ENCODE peak calls at places on chromosomes 2 and 18, in seven cellular contexts. K is esophagus squamous epithelium, E is cardiac muscle cell, F is ovary, L is uterus, Z is HCT116, B is colonic mucosa. A is an unnamed sample.

GRCh38 chr2:27792759-27793158 is 21.2 kb downstream of the MRPL33 start:
- DNase-seq in K (no peak), E (peak; percentile 52), F (no peak), L (no peak), Z (no peak), B (no peak), A (no peak)

GRCh38 chr2:189442468-189442867 is 1.2 kb downstream of the WDR75 start:
- DNase-seq in K (no peak), E (no peak), F (no peak), L (peak; percentile 13), Z (no peak), B (no peak), A (no peak)

GRCh38 chr2:147449323-147450080 is 395.3 kb upstream of the ACVR2A start:
- DNase-seq in K (no peak), E (no peak), F (no peak), L (no peak), Z (no peak), B (no peak), A (no peak)

GRCh38 chr18:43067570-43067969 is 47.9 kb downstream of the RIT2 start:
- DNase-seq in K (no peak), E (no peak), F (no peak), L (no peak), Z (no peak), B (no peak), A (no peak)

GRCh38 chr2:241139531-241140444 is 9.5 kb downstream of the PASK start:
- DNase-seq in K (no peak), E (no peak), F (peak; percentile 21), L (no peak), Z (no peak), B (no peak), A (no peak)

GRCh38 chr2:71299507-71299906 is 32.1 kb upstream of the ZNF638 start:
- DNase-seq in K (no peak), E (peak; percentile 62), F (no peak), L (no peak), Z (no peak), B (no peak), A (no peak)

GRCh38 chr18:36389811-36390581 is 92.5 kb downstream of the FHOD3 start:
- DNase-seq in K (no peak), E (no peak), F (no peak), L (no peak), Z (no peak), B (no peak), A (no peak)

GRCh38 chr2:120238728-120239487 is 13.7 kb upstream of the RALB start:
- DNase-seq in K (no peak), E (peak; percentile 48), F (peak; percentile 30), L (peak; percentile 48), Z (peak; percentile 80), B (peak; percentile 90), A (no peak)

GRCh38 chr2:62423235-62423634 is 82.8 kb downstream of the TMEM17 start:
- DNase-seq in K (no peak), E (peak; percentile 14), F (no peak), L (no peak), Z (peak; percentile 15), B (no peak), A (no peak)

GRCh38 chr18:34222396-34223163 is 2.1 kb downstream of the NOL4 start:
- DNase-seq in K (no peak), E (no peak), F (no peak), L (no peak), Z (no peak), B (peak; percentile 22), A (no peak)

GRCh38 chr2:101432411-101433181 is 42.3 kb downstream of the RFX8 start:
- DNase-seq in K (no peak), E (peak; percentile 23), F (no peak), L (no peak), Z (no peak), B (no peak), A (no peak)

GRCh38 chr2:64143154-64144056 is 815 bp downstream of the PELI1 start:
- DNase-seq in K (no peak), E (peak; percentile 59), F (no peak), L (peak; percentile 37), Z (no peak), B (no peak), A (peak; percentile 51)

GRCh38 chr2:10989151-10989550 is 77.4 kb downstream of the KCNF1 start:
- DNase-seq in K (no peak), E (no peak), F (no peak), L (no peak), Z (no peak), B (no peak), A (no peak)

GRCh38 chr2:113324684-113325160 is 46.0 kb upstream of the PAX8 start:
- DNase-seq in K (no peak), E (peak; percentile 74), F (peak; percentile 40), L (peak; percentile 33), Z (peak; percentile 6), B (peak; percentile 69), A (no peak)

GRCh38 chr2:79982445-79982844 is 322.1 kb downstream of the LRRTM1 start:
- DNase-seq in K (no peak), E (no peak), F (no peak), L (no peak), Z (no peak), B (peak; percentile 71), A (no peak)

GRCh38 chr18:79736846-79737245 is 57.2 kb downstream of the CTDP1 start:
- DNase-seq in K (no peak), E (no peak), F (no peak), L (no peak), Z (no peak), B (no peak), A (no peak)

GRCh38 chr2:23926289-23926749 is 604 bp downstream of the ATAD2B start:
- DNase-seq in K (no peak), E (no peak), F (peak; percentile 66), L (peak; percentile 24), Z (no peak), B (peak; percentile 45), A (peak; percentile 12)

GRCh38 chr18:26057208-26057821 is 33.1 kb downstream of the SS18 start:
- DNase-seq in K (no peak), E (peak; percentile 9), F (no peak), L (no peak), Z (no peak), B (no peak), A (no peak)
- H3K4me1 ChIP-seq in K (no peaks in the 10 kb centered on the region), E (peaks cover 37% of the 10 kb centered on the region), F (peaks cover 2% of the 10 kb centered on the region), L (no peaks in the 10 kb centered on the region), Z (no peaks in the 10 kb centered on the region), B (no peaks in the 10 kb centered on the region), A (no peaks in the 10 kb centered on the region)

GRCh38 chr2:85776672-85777071 is 22.9 kb downstream of the ATOH8 start:
- DNase-seq in K (no peak), E (no peak), F (no peak), L (no peak), Z (no peak), B (no peak), A (no peak)
- H3K4me1 ChIP-seq in K (peaks cover 51% of the 10 kb centered on the region), E (peaks cover 44% of the 10 kb centered on the region), F (peaks cover 48% of the 10 kb centered on the region), L (peaks cover 34% of the 10 kb centered on the region), Z (peaks cover 18% of the 10 kb centered on the region), B (peaks cover 5% of the 10 kb centered on the region), A (no peaks in the 10 kb centered on the region)

DNA sequence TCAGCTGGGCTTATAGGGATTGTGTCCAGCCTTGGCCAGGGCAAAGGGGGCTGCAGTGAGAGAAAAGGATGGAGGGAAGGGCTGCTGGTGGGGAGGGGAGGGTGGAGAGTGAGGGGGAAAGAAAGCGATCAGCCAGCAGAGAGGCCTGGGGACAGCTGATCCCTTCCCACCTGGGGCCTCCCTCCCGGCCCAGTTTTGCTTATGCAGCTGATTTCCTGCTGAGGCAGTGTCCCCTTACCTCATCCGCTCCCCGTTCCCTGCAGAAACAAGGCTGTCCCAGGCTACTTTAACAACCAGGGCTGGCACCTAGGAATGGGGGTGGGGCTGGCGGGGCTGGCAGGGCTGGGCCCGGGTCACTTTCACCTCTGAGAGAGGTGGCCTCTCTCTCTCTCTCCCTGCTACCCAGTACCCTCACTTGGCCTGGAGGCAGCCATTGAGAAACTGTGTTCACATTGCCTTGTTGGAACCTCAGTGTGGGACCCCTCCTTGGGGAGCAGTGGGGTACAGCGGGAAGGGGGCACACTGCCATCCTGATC is 12.2 kb upstream of the GMPPA start:
- DNase-seq in K (no peak), E (no peak), F (no peak), L (no peak), Z (no peak), B (no peak), A (no peak)
- H3K4me1 ChIP-seq in K (peaks cover 14% of the 10 kb centered on the region), E (peaks cover 26% of the 10 kb centered on the region), F (peaks cover 1% of the 10 kb centered on the region), L (no peaks in the 10 kb centered on the region), Z (no peaks in the 10 kb centered on the region), B (no peaks in the 10 kb centered on the region), A (no peaks in the 10 kb centered on the region)

DNA sequence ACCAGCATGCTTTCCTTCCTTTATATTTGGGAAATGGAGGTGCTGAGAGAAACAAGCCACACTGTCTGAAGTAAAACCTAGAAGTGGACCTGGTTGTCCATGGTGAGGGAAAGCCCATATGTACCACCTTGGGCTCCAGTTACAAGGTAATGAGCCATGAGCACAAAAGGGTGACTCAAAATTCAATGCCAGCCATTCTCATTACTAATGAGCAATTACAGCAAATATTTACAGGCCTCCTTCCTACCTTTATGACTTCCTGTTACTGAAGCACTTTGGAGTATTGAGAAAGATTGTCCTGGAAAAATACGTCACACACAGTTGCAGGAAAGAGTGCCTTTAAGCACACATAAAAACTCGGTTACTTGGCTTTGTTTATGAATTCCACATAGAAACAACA is 9.1 kb downstream of the EPAS1 start:
- DNase-seq in K (no peak), E (peak; percentile 57), F (no peak), L (no peak), Z (peak; percentile 67), B (no peak), A (no peak)
- H3K4me1 ChIP-seq in K (peaks cover 84% of the 10 kb centered on the region), E (peaks cover 13% of the 10 kb centered on the region), F (peaks cover 3% of the 10 kb centered on the region), L (peaks cover 11% of the 10 kb centered on the region), Z (peaks cover 38% of the 10 kb centered on the region), B (peaks cover 25% of the 10 kb centered on the region), A (peaks cover 30% of the 10 kb centered on the region)

A was measured in CD8-positive, alpha-beta memory T cell.